ENCODE peak calls at places on chromosomes 13 and 19, in five cellular contexts. H is fibroblast of lung, X is astrocyte, W is H1, E is GM23338. J is an unnamed sample.

GRCh38 chr19:33810821-33811220 is 14.2 kb downstream of the KCTD15 start:
- DNase-seq in W (no peak), X (no peak), H (no peak), E (no peak), J (no peak)

GRCh38 chr13:74361274-74361673 is 227.1 kb upstream of the KLF12 start:
- DNase-seq in W (no peak), E (no peak), X (no peak), H (no peak), J (no peak)

GRCh38 chr19:17821190-17821589 is at the start of gene INSL3:
- DNase-seq in X (no peak), W (no peak), H (no peak), E (no peak), J (no peak)

GRCh38 chr13:34369925-34370324 is 552.0 kb downstream of the RFC3 start:
- DNase-seq in W (no peak), H (no peak), E (no peak), X (no peak), J (no peak)

GRCh38 chr13:97385854-97386253 is 48.1 kb upstream of the RAP2A start:
- DNase-seq in W (no peak), X (peak; percentile 27), E (no peak), H (peak; percentile 37), J (no peak)

GRCh38 chr13:43905435-43906031 is 25.8 kb downstream of the LACC1 start:
- DNase-seq in E (peak; percentile 82), H (peak; percentile 58), X (peak; percentile 39), W (no peak), J (peak; percentile 80)

GRCh38 chr13:99218969-99219368 is 18.3 kb downstream of the UBAC2 start:
- DNase-seq in W (no peak), E (no peak), X (no peak), H (no peak), J (no peak)

GRCh38 chr13:69857188-69857821 is 250.3 kb upstream of the ATXN8OS start:
- DNase-seq in X (peak; percentile 7), W (no peak), H (peak; percentile 22), E (peak; percentile 82), J (peak; percentile 75)

GRCh38 chr13:51731759-51732158 is 72.2 kb downstream of the DHRS12 start:
- DNase-seq in E (no peak), H (peak; percentile 31), X (no peak), W (no peak), J (no peak)

GRCh38 chr13:110575322-110576069 is 14.0 kb upstream of the RAB20 start:
- DNase-seq in W (no peak), E (no peak), H (peak; percentile 9), X (no peak), J (peak; percentile 18)

GRCh38 chr19:9917322-9917721 is 19.0 kb downstream of the OLFM2 start:
- DNase-seq in X (no peak), W (no peak), E (peak; percentile 91), H (peak; percentile 37), J (peak; percentile 71)

GRCh38 chr13:99496322-99497142 is 4.7 kb upstream of the TM9SF2 start:
- DNase-seq in H (peak; percentile 28), X (peak; percentile 6), E (peak; percentile 67), W (no peak), J (no peak)

GRCh38 chr19:45217193-45217956 is 27.8 kb downstream of the EXOC3L2 start:
- DNase-seq in X (no peak), W (no peak), H (peak; percentile 20), E (peak; percentile 46), J (peak; percentile 51)
- H2AFZ ChIP-seq in X (peak overlapping the region; percentile 37), W (peak overlapping the region; percentile 3), H (no peak overlapping the region), E (peak overlapping the region; percentile 95), J (peak overlapping the region; percentile 4)

GRCh38 chr19:55451522-55452380 is 8.7 kb upstream of the SHISA7 start:
- DNase-seq in H (no peak), X (no peak), W (no peak), E (no peak), J (peak; percentile 72)
- TF ChIP-seq EZH2 in H (peak; percentile 97), X (peak; percentile 76), W (peak; percentile 64), E (no peak), J (peak; percentile 93)

DNA sequence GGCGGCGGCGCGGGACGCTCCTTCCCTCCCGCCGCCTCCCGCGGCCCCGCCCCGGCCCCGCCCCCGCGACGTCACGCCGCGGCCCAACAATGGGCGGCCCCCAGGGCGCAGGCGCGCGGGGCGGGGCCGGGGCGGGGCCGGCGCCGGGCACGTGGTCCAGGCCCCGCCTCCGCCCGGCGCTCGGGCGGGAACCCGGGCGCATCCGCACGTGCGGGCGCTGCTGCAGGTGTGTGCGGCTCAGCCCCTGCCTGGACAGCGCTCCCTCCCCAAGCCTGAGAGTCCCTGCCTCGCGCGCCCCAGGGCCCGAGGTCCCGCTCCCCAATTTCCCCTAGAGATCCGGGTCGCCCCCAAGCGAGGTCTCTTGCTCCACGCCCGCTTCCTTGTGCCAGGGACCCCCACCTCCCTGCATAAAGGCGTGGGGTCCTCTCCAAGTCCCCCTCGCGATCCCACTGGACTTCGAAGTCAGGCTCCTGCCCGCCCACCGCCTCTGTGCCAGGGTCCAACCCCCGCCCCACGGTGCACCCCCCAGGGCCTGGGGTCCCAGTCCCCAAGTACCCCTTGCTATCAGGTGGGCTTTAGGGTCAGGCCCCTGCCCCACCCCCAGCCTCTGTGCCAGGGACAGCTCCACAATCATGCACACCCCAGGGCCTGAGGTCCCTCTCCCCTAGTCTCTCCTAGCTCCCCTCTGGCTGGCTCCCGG is at the start of gene MEX3D:
- DNase-seq in X (peak; percentile 4), E (peak; percentile 83), W (no peak), H (peak; percentile 43), J (peak; percentile 90)
- H2AFZ ChIP-seq in X (peak within 1 kb of the TSS; percentile 18), E (no peak within 1 kb of the TSS), W (no peak within 1 kb of the TSS), H (no peak within 1 kb of the TSS), J (no peak within 1 kb of the TSS)

GRCh38 chr19:41913476-41914190 is 14.6 kb downstream of the ERFL start:
- DNase-seq in X (no peak), H (no peak), E (peak; percentile 74), W (no peak), J (no peak)

GRCh38 chr19:41912899-41913475 is 15.3 kb downstream of the ERFL start:
- DNase-seq in E (peak; percentile 76), X (no peak), W (no peak), H (no peak), J (peak; percentile 51)

GRCh38 chr19:41910240-41910991 is 17.8 kb downstream of the ERFL start:
- DNase-seq in H (no peak), W (no peak), E (no peak), X (no peak), J (no peak)

GRCh38 chr19:41910992-41911888 is 17.0 kb downstream of the ERFL start:
- DNase-seq in X (no peak), E (no peak), W (no peak), H (no peak), J (no peak)

DNA sequence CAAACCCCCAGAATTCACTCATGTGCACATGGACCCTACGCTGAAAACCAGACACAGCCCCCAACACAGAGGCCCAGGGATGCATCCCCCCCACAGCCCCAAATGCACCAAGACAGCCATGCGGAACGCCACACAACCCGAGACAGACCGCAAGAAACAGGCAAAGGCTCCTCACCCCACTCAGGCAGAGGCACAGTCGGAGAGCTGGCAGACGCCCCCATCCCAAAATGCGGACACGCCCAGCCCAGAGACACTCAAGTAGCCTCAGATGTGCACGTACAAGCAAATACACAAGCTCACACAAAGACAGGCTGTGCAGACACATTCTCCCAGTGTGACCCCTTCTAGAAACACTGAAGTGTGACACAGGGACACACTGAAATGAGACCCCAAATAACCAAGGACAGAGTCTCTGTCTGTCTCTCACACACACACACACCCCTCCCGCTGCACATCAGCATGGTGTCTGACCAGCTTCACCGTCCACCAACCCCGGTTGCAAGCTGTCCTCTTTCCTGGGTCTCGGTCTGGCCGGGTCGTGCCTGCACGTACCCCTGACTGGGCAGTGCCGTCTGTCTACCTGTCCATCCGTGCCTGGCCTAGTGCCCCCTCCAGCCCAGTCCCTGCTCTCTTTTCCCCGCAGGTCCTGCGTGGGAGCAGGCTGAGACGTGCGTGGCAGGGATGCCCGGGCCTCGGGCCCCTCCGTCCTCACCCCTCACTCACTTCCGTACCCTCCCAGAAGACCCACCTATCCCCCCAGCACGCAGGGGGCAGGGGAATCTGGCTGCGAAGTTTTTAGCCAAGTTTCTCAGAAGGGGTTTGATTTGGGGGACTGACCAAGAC is 16.1 kb downstream of the ERFL start:
- DNase-seq in E (no peak), H (no peak), X (no peak), W (no peak), J (no peak)
- TF ChIP-seq EZH2 in E (peak; percentile 51), H (peak; percentile 100), X (peak; percentile 99), W (peak; percentile 87), J (peak; percentile 11)

DNA sequence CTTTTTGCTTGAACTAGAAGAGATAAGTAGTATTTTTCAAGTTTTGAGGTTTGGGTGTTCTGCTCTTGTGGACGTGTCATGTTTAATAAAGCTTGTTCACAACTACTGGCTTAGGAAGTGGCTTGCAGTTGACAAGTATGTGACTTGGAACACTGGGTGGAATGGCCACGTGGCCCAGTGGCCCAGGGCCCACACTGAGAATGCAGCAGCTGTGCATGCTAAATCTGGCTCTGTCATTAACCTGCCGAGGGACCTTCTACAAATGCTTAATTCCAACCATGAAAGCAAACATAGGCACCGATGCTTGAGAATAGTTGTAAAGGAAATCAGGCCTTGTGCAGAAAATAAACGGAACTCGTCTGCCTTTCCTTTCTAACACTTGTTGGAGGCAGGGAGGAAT is 11.7 kb upstream of the CLDN10 start:
- DNase-seq in W (no peak), E (peak; percentile 4), H (no peak), X (no peak), J (no peak)
- H2AFZ ChIP-seq in W (peak overlapping the region; percentile 86), E (peak overlapping the region; percentile 93), H (no peak overlapping the region), X (peak overlapping the region; percentile 67), J (peak overlapping the region; percentile 89)

DNA sequence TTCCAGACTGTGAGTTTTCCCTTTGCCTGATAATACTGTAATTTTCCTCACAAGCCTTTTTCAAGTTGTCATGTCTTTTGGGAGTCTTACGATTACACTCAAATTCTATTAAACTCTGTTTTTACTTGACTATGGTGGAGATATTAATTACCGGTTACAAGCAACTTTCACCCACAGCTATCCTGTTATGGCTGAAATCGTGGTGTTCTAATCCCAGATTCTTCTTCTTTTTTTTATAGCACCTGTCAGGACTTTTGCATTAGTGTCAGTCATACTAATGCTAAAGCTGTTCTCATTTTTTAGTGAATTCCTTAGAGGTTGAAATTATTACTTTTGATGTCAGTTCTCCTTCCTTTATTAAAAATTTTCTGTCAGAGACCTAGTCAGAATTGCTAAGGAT is 187.8 kb upstream of the CSNK1A1L start:
- DNase-seq in E (no peak), W (no peak), H (no peak), X (no peak), J (no peak)
- TF ChIP-seq EZH2 in E (no peak), W (no peak), H (no peak), X (no peak), J (no peak)

DNA sequence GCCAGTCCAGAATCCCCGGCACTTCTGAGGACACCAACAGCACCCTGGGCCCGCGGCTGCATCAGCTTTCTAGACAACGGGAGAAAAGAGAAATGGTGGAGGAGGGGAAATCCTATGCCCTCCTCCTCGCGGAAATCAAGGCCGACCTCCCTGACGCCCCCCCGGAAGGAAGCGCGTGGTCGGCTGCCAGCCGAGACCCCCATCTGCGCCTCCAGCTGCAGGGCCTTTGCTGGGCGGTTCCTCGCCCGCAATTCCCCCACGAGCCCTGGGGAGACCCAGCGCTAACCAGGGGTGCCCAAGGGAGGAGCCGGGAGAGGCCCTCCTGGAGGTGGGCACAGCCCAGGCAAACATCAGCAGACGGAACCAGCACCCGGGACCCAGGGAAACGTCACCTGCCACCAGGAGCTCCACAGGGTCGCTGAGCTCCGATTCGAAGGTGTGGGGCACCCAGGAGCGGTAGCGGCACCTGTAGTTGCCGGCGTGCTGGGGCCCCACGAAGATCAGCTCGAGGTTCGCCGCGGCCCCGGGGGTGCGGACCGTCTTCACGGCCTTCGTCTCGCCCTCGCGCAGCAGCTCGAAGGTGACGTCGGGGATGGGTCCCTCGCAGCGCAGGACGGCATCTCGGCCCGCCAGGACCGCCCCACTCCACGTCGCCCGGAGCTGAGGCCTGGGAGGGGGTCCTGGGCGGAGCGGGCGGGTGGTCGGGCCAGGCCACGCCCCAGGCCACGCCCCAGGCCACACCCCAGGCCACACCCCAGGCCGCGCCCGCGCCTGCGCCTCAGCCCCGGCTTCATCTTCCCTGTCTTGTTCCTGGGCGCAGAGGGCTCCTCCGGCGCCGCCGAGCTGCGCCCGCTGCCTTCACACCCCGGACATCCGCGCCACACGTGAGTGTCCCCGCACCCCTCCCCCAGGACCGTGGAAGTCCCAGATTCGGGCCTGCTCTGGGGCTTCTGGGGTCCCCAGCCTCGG is 6.0 kb downstream of the A1BG start:
- DNase-seq in E (peak; percentile 81), H (peak; percentile 58), X (peak; percentile 31), W (no peak), J (peak; percentile 89)
- H2AFZ ChIP-seq in E (peak overlapping the region; percentile 99), H (peak overlapping the region; percentile 79), X (peak overlapping the region; percentile 77), W (peak overlapping the region; percentile 82), J (peak overlapping the region; percentile 95)